ENCODE peak calls at places on chromosome 13, in ten cellular contexts. F, R, D, H, V, P, U, L, Z and I are unnamed samples.

GRCh38 chr13:83048419-83048818 is 833.9 kb downstream of the SLITRK1 start:
- DNase-seq in F (no peak), R (no peak), D (no peak), H (no peak), V (no peak), P (no peak), U (no peak), L (no peak), Z (no peak), I (no peak)

GRCh38 chr13:41456768-41457588 is at the start of gene RGCC:
- DNase-seq in F (peak), R (peak), D (peak), H (no peak), V (peak), P (peak), U (peak), L (no peak), Z (peak), I (no peak)

GRCh38 chr13:49376121-49376520 is 67.7 kb downstream of the CAB39L start:
- DNase-seq in F (no peak), R (no peak), D (no peak), H (no peak), V (no peak), P (no peak), U (no peak), L (no peak), Z (no peak), I (no peak)

GRCh38 chr13:31045621-31046081 is 113.2 kb downstream of the TEX26 start:
- DNase-seq in F (no peak), R (peak), D (no peak), H (peak), V (peak), P (no peak), U (no peak), L (peak), Z (no peak), I (peak)

GRCh38 chr13:99256709-99257108 is 1.5 kb downstream of the GPR18 start:
- DNase-seq in F (no peak), R (no peak), D (no peak), H (no peak), V (no peak), P (no peak), U (no peak), L (no peak), Z (no peak), I (no peak)

GRCh38 chr13:22931576-22931975 is 249.2 kb upstream of the SGCG start:
- DNase-seq in F (no peak), R (no peak), D (no peak), H (no peak), V (no peak), P (no peak), U (no peak), L (no peak), Z (no peak), I (no peak)

GRCh38 chr13:74574964-74575728 is 440.9 kb upstream of the KLF12 start:
- DNase-seq in F (peak), R (no peak), D (no peak), H (no peak), V (no peak), P (no peak), U (no peak), L (no peak), Z (no peak), I (peak)

GRCh38 chr13:56424246-56424645 is 716.5 kb upstream of the PRR20A start:
- DNase-seq in F (no peak), R (no peak), D (no peak), H (peak), V (no peak), P (no peak), U (no peak), L (no peak), Z (no peak), I (no peak)

GRCh38 chr13:114100446-114101320 is 31.7 kb downstream of the RASA3 start:
- DNase-seq in F (no peak), R (no peak), D (no peak), H (no peak), V (no peak), P (no peak), U (no peak), L (no peak), Z (no peak), I (no peak)

GRCh38 chr13:31824705-31825512 is 85.6 kb downstream of the RXFP2 start:
- DNase-seq in F (no peak), R (no peak), D (no peak), H (peak), V (no peak), P (no peak), U (no peak), L (peak), Z (no peak), I (peak)

GRCh38 chr13:74367193-74367592 is 233.0 kb upstream of the KLF12 start:
- DNase-seq in F (no peak), R (no peak), D (no peak), H (no peak), V (no peak), P (no peak), U (no peak), L (no peak), Z (no peak), I (no peak)

GRCh38 chr13:98482476-98483444 is 94.1 kb downstream of the STK24 start:
- DNase-seq in F (no peak), R (no peak), D (peak), H (peak), V (no peak), P (no peak), U (no peak), L (peak), Z (no peak), I (peak)

GRCh38 chr13:105616313-105617075 is 919.0 kb downstream of the EFNB2 start:
- DNase-seq in F (no peak), R (no peak), D (no peak), H (peak), V (no peak), P (no peak), U (no peak), L (no peak), Z (no peak), I (no peak)

GRCh38 chr13:44397766-44398223 is 24.2 kb downstream of the SERP2 start:
- DNase-seq in F (no peak), R (no peak), D (no peak), H (peak), V (no peak), P (no peak), U (no peak), L (no peak), Z (no peak), I (no peak)

GRCh38 chr13:44930907-44931676 is 58.2 kb downstream of the NUFIP1 start:
- DNase-seq in F (no peak), R (peak), D (no peak), H (no peak), V (no peak), P (no peak), U (no peak), L (no peak), Z (no peak), I (no peak)